ENCODE peak calls at places on chromosome 5, in seven cellular contexts. Q, C, N, V, D, E and Y are unnamed samples.

GRCh38 chr5:138464018-138464387 is 1.3 kb upstream of the EGR1 start:
- DNase-seq in Q (peak; percentile 92), D (peak; percentile 93), V (peak; percentile 98), C (peak; percentile 85), N (peak; percentile 91), E (peak; percentile 92), Y (peak; percentile 99)

GRCh38 chr5:132258102-132259060 is 885 bp downstream of the PDLIM4 start:
- DNase-seq in C (no peak), E (no peak), Q (no peak), N (no peak), V (peak; percentile 49), D (no peak), Y (peak; percentile 62)

GRCh38 chr5:136308396-136308795 is 56.9 kb downstream of the TRPC7 start:
- DNase-seq in N (peak; percentile 2), D (peak; percentile 8), Q (peak; percentile 13), C (no peak), V (peak; percentile 15), E (no peak), Y (no peak)

GRCh38 chr5:132500244-132500930 is 9.8 kb upstream of the IRF1 start:
- DNase-seq in V (peak; percentile 5), E (no peak), N (no peak), C (no peak), Q (no peak), D (no peak), Y (no peak)

GRCh38 chr5:81834021-81834660 is 83.2 kb upstream of the SSBP2 start:
- DNase-seq in C (no peak), Q (no peak), E (no peak), D (no peak), N (no peak), V (no peak), Y (no peak)

GRCh38 chr5:100550531-100551036 is 15.4 kb downstream of the FAM174A start:
- DNase-seq in E (no peak), D (no peak), N (no peak), Q (no peak), V (no peak), C (no peak), Y (no peak)

GRCh38 chr5:34736445-34737119 is 80.5 kb downstream of the RAI14 start:
- DNase-seq in C (no peak), N (no peak), D (no peak), E (no peak), Q (no peak), V (peak; percentile 29), Y (no peak)

GRCh38 chr5:71924980-71925379 is 182.3 kb upstream of the MAP1B start:
- DNase-seq in V (no peak), C (no peak), D (no peak), Q (no peak), E (no peak), N (no peak), Y (no peak)

GRCh38 chr5:145027266-145027665 is 807.9 kb downstream of the PRELID2 start:
- DNase-seq in E (no peak), Q (no peak), D (no peak), C (no peak), V (no peak), N (no peak), Y (no peak)

GRCh38 chr5:11046160-11046559 is 285.1 kb upstream of the DAP start:
- DNase-seq in V (no peak), D (no peak), E (no peak), C (no peak), Q (peak; percentile 66), N (peak; percentile 14), Y (peak; percentile 52)

GRCh38 chr5:72599519-72600400 is 92.5 kb upstream of the ZNF366 start:
- DNase-seq in V (no peak), C (no peak), N (no peak), E (no peak), Q (no peak), D (no peak), Y (no peak)

GRCh38 chr5:57887851-57888621 is 405.4 kb upstream of the ACTBL2 start:
- DNase-seq in D (peak; percentile 48), Q (no peak), V (peak; percentile 57), N (no peak), C (no peak), E (no peak), Y (peak; percentile 33)

GRCh38 chr5:960551-960950 is 48.1 kb upstream of the NKD2 start:
- DNase-seq in V (no peak), N (no peak), C (no peak), D (no peak), Q (no peak), E (no peak), Y (no peak)

GRCh38 chr5:180873628-180874520 is 12.8 kb upstream of the ZFP62 start:
- DNase-seq in Q (no peak), N (no peak), V (no peak), D (no peak), C (no peak), E (no peak), Y (no peak)

GRCh38 chr5:179307931-179308471 is 37.3 kb downstream of the ADAMTS2 start:
- DNase-seq in C (no peak), Q (no peak), D (no peak), E (no peak), V (no peak), N (no peak), Y (no peak)

GRCh38 chr5:81140942-81141341 is 92.2 kb upstream of the CKMT2 start:
- DNase-seq in Q (no peak), C (no peak), V (no peak), E (no peak), N (no peak), D (no peak), Y (no peak)

GRCh38 chr5:111930905-111931461 is 174.0 kb upstream of the NREP start:
- DNase-seq in V (no peak), Q (no peak), D (no peak), E (no peak), C (no peak), N (no peak), Y (no peak)

GRCh38 chr5:113520429-113520828 is 6.9 kb downstream of the YTHDC2 start:
- DNase-seq in C (no peak), D (no peak), E (no peak), Q (no peak), N (no peak), V (no peak), Y (no peak)

GRCh38 chr5:136054133-136054996 is 25.6 kb downstream of the TGFBI start:
- DNase-seq in Q (no peak), E (no peak), V (no peak), C (no peak), D (no peak), N (no peak), Y (no peak)

GRCh38 chr5:58410441-58410840 is 49.4 kb downstream of the PLK2 start:
- DNase-seq in D (peak; percentile 9), E (no peak), N (no peak), C (no peak), Q (no peak), V (no peak), Y (no peak)

GRCh38 chr5:3341446-3342240 is 254.0 kb upstream of the IRX1 start:
- DNase-seq in N (no peak), Q (no peak), V (no peak), D (no peak), C (no peak), E (no peak), Y (no peak)

GRCh38 chr5:154444559-154445421 is 1.0 kb upstream of the SAP30L start:
- DNase-seq in C (no peak), V (peak; percentile 73), D (peak; percentile 36), N (no peak), E (peak; percentile 3), Q (peak; percentile 10), Y (peak; percentile 49)